ENCODE peak calls at places on chromosomes 16 and 17, in five cellular contexts. I is A549, X is EL, Q is breast epithelium, Z is left cardiac atrium. B is an unnamed sample.
A peak's percentile ranks its signal among the peaks of the same experiment; 100 is the strongest.

GRCh38 chr16:72766506-72766905 is 281.4 kb downstream of the ZFHX3 start:
- DNase-seq in I (no peak), Z (no peak), Q (no peak), X (no peak), B (no peak)

GRCh38 chr17:45740553-45741330 is 43.4 kb upstream of the CRHR1 start:
- DNase-seq in I (peak; percentile 63), X (peak; percentile 72), Q (peak; percentile 38), Z (no peak), B (no peak)

GRCh38 chr16:11224096-11224893 is 31.7 kb downstream of the SOCS1 start:
- DNase-seq in Q (no peak), X (no peak), Z (peak; percentile 82), I (no peak), B (peak; percentile 95)

GRCh38 chr17:7650509-7651096 is at the start of gene ATP1B2:
- DNase-seq in Z (peak; percentile 83), Q (peak; percentile 63), I (peak; percentile 59), X (peak; percentile 54), B (peak; percentile 41)

GRCh38 chr16:85206472-85207356 is 94.4 kb upstream of the CIBAR2 start:
- DNase-seq in X (no peak), I (no peak), Q (no peak), Z (peak; percentile 77), B (no peak)

GRCh38 chr17:48012151-48012520 is 25.5 kb downstream of the COPZ2 start:
- DNase-seq in X (peak; percentile 50), Z (peak; percentile 49), Q (no peak), I (no peak), B (no peak)

GRCh38 chr17:1617620-1618174 is 10.9 kb downstream of the SLC43A2 start:
- DNase-seq in Q (no peak), Z (peak; percentile 73), X (peak; percentile 78), I (peak; percentile 88), B (no peak)

GRCh38 chr16:53754938-53755910 is 51.3 kb downstream of the FTO start:
- DNase-seq in Z (peak; percentile 44), I (peak; percentile 54), X (peak; percentile 26), Q (no peak), B (no peak)

GRCh38 chr17:17722081-17722905 is 41.0 kb downstream of the RAI1 start:
- DNase-seq in I (no peak), Z (no peak), Q (no peak), X (no peak), B (no peak)

GRCh38 chr16:70699696-70700095 is 13.8 kb upstream of the MTSS2 start:
- DNase-seq in Q (no peak), X (no peak), I (no peak), Z (no peak), B (no peak)

GRCh38 chr17:68381076-68381900 is 76.0 kb downstream of the WIPI1 start:
- DNase-seq in I (peak; percentile 84), Z (peak; percentile 54), X (peak; percentile 98), Q (no peak), B (no peak)

GRCh38 chr16:28118636-28119035 is 55.1 kb upstream of the GSG1L start:
- DNase-seq in I (no peak), X (no peak), Z (no peak), Q (no peak), B (no peak)

GRCh38 chr16:49350265-49351103 is 23.1 kb upstream of the C16orf78 start:
- DNase-seq in Q (peak; percentile 67), Z (peak; percentile 57), I (peak; percentile 41), X (peak; percentile 45), B (peak; percentile 26)

GRCh38 chr17:18219016-18219415 is 6.4 kb upstream of the LLGL1 start:
- DNase-seq in X (peak; percentile 81), Q (no peak), I (no peak), Z (peak; percentile 45), B (no peak)

GRCh38 chr16:18783430-18784341 is 6.4 kb downstream of the RPS15A start:
- DNase-seq in X (no peak), Z (no peak), I (no peak), Q (no peak), B (no peak)

GRCh38 chr17:13735444-13735843 is 133.7 kb upstream of the HS3ST3A1 start:
- DNase-seq in Q (no peak), I (peak; percentile 7), X (peak; percentile 48), Z (no peak), B (no peak)

GRCh38 chr17:29039764-29040598 is 3.0 kb upstream of the PIPOX start:
- DNase-seq in Z (no peak), Q (no peak), X (peak; percentile 77), I (no peak), B (no peak)

GRCh38 chr17:43809121-43809520 is 23.8 kb downstream of the MPP3 start:
- DNase-seq in Z (no peak), X (no peak), I (no peak), Q (no peak), B (peak; percentile 23)

GRCh38 chr17:77450742-77451270 is 310.0 kb downstream of the SEC14L1 start:
- DNase-seq in Q (no peak), I (no peak), X (no peak), Z (no peak), B (no peak)

GRCh38 chr17:4110152-4110551 is 32.7 kb downstream of the ZZEF1 start:
- DNase-seq in Z (no peak), X (peak; percentile 47), Q (no peak), I (no peak), B (no peak)